ENCODE peak calls at places on chromosomes 2 and 18, in ten cellular contexts. S is spleen, R is GM12891, A is sigmoid colon, H is erythroblast, G is H54, X is ovary, J is adrenal gland, Z is A549, T is stomach. U is an unnamed sample.

GRCh38 chr2:237296756-237297155 is 117.2 kb downstream of the COL6A3 start:
- DNase-seq in G (no peak), R (no peak), A (peak; percentile 71), J (no peak), S (no peak), Z (no peak), H (no peak), X (no peak), T (no peak), U (no peak)

GRCh38 chr2:85853499-85854165 is 35.2 kb downstream of the ST3GAL5 start:
- DNase-seq in G (no peak), A (no peak), Z (no peak), T (no peak), H (no peak), X (no peak), R (no peak), S (no peak), J (no peak), U (no peak)

GRCh38 chr2:20444113-20444992 is 2.5 kb upstream of the RHOB start:
- DNase-seq in J (peak; percentile 60), A (peak; percentile 75), R (no peak), S (no peak), Z (peak; percentile 36), X (no peak), H (no peak), T (peak; percentile 25), G (no peak), U (no peak)

GRCh38 chr2:195543902-195544894 is 112.8 kb upstream of the SLC39A10 start:
- DNase-seq in Z (peak; percentile 83), X (no peak), S (no peak), H (no peak), J (no peak), R (no peak), G (peak; percentile 55), T (no peak), A (no peak), U (no peak)

GRCh38 chr2:166332049-166332448 is 43.7 kb downstream of the SCN9A start:
- DNase-seq in S (no peak), T (no peak), H (no peak), A (no peak), J (no peak), G (no peak), Z (no peak), R (no peak), X (no peak), U (no peak)

GRCh38 chr2:36889782-36890181 is 76.6 kb downstream of the STRN start:
- DNase-seq in T (no peak), S (no peak), R (no peak), H (no peak), G (peak; percentile 49), Z (peak; percentile 82), J (no peak), X (no peak), A (no peak), U (no peak)

GRCh38 chr18:28175930-28176673 is 828 bp downstream of the CDH2 start:
- DNase-seq in R (no peak), A (no peak), T (no peak), J (peak; percentile 50), Z (peak; percentile 45), H (no peak), S (no peak), G (peak; percentile 9), X (peak; percentile 47), U (peak; percentile 22)

GRCh38 chr2:86094229-86094628 is 11.5 kb downstream of the POLR1A start:
- DNase-seq in J (no peak), H (no peak), G (no peak), A (no peak), X (no peak), S (no peak), Z (no peak), R (no peak), T (no peak), U (no peak)

GRCh38 chr2:76019130-76019529 is 308.4 kb upstream of the GCFC2 start:
- DNase-seq in T (no peak), S (no peak), J (no peak), R (no peak), A (no peak), H (no peak), Z (no peak), G (no peak), X (no peak), U (no peak)

GRCh38 chr18:39935598-39935997 is 2019.4 kb upstream of the PIK3C3 start:
- DNase-seq in T (no peak), G (no peak), R (no peak), S (no peak), J (no peak), H (no peak), A (no peak), Z (no peak), X (no peak), U (no peak)

GRCh38 chr18:77061946-77062517 is 70.6 kb downstream of the MBP start:
- DNase-seq in X (no peak), A (no peak), J (no peak), T (no peak), R (no peak), H (no peak), S (peak; percentile 86), Z (no peak), G (no peak), U (peak; percentile 38)

GRCh38 chr2:501130-501529 is 176.1 kb downstream of the TMEM18 start:
- DNase-seq in G (no peak), H (no peak), A (no peak), Z (peak; percentile 39), S (no peak), R (no peak), T (no peak), X (no peak), J (no peak), U (no peak)

GRCh38 chr18:58847383-58848071 is 17.1 kb upstream of the ZNF532 start:
- DNase-seq in J (peak; percentile 34), T (no peak), X (no peak), R (no peak), S (peak; percentile 80), Z (no peak), H (no peak), A (no peak), G (no peak), U (peak; percentile 67)

GRCh38 chr2:80169811-80170594 is 134.5 kb downstream of the LRRTM1 start:
- DNase-seq in A (no peak), S (no peak), G (no peak), H (no peak), X (no peak), T (no peak), Z (no peak), R (no peak), J (no peak), U (no peak)

GRCh38 chr2:73112026-73112912 is 479 bp downstream of the RAB11FIP5 start:
- DNase-seq in T (peak; percentile 38), S (peak; percentile 85), J (peak; percentile 37), R (no peak), Z (peak; percentile 61), G (no peak), H (peak; percentile 23), A (peak; percentile 68), X (no peak), U (peak; percentile 35)
- TF ChIP-seq POLR2A in T (no peak), S (no peak), J (peak; percentile 53), R (no peak), Z (no peak), G (peak; percentile 50), H (no peak), A (no peak), X (peak; percentile 39), U (no peak)

DNA sequence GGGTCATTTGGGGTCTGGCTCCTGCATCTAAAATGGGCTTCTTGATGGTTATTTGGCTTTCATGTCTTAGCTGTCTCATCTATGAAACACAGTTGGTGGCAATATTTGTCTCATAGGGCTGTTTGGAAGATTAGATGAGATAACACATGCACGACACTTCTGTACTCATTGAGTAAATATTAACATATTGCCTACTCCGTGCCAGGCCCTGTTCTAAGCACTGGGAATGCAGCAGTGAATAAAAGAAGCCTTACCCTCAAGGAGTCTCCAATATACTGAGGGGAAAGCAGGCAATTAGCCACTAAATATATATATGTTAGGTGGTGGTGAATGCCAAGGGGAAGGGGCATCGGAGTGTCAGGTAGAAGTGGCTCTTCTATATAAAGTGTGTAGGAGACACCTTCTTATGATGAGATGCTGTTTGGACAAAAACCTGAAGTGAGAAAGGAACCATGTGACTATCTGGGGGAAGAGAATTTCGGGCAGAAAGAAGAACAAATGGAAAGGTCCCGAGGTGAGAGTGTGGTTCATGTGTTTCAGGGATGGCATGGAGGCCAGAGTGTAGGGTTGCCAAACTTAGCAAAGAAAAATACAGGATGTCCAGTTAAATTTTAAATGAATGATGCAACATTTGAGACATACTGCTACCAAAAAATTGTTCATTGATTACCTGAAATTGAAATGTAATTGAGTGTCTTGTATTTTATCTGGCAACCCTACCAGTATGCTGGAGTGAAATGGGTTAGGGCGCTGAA is 11.8 kb downstream of the SLC3A1 start:
- DNase-seq in H (no peak), R (no peak), Z (peak; percentile 56), A (no peak), T (peak; percentile 61), X (no peak), G (no peak), J (no peak), S (no peak), U (no peak)
- TF ChIP-seq POLR2A in H (no peak), R (no peak), Z (no peak), A (no peak), T (no peak), X (no peak), G (no peak), J (no peak), S (no peak), U (no peak)

DNA sequence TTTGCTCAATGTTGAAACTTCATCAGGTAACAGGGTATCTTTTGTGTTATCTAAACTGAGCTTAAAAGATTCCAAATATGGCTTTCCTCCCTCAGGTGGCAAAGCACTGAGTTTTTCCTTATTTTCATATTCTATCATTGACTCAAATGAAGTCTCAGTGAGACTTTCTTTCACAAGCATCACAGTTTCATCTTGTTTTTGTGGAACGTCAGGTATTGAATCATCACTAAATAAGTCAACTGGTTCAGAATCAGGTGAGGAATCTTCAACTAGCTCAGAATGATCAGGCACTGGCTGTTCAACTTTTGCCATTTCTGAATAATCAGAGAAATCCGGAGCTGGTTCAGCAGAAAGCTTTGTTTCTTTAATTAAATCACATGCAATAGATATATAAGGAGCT is 24.6 kb downstream of the RTN4 start:
- DNase-seq in H (no peak), J (no peak), S (no peak), Z (no peak), A (no peak), T (no peak), R (no peak), X (no peak), G (no peak), U (no peak)
- TF ChIP-seq POLR2A in H (no peak), J (no peak), S (no peak), Z (no peak), A (no peak), T (no peak), R (no peak), X (no peak), G (no peak), U (no peak)

DNA sequence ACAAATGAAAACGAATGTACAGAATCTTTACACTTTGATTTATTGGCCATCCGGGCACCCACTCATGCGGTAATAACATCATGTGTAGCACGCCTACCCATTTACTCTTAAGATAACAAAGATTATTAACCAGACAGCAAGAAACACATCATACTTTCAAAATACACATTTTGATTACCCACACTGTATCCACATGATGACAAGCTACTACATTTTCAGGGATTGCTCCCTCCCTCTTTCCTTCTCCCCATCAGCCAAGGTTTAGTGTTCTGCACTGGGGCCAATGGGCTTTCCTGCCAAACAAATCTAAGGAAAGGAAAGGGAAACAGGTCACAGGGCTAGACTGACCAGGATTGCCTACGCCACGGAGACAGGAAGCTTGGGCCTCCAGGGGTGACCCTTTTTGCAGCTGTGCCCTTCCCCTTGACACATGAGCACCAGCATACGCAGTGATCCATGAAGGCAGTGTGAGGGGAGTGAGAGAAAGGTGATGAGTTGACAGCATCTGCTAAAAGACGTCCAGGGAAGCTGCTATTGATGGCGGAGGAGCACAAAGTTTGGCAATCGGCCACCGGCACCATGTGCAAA is 76.5 kb downstream of the ZNF521 start:
- DNase-seq in T (no peak), S (no peak), H (no peak), J (no peak), X (no peak), Z (no peak), R (no peak), G (no peak), A (no peak), U (no peak)
- TF ChIP-seq POLR2A in T (no peak), S (no peak), H (no peak), J (no peak), X (no peak), Z (no peak), R (no peak), G (no peak), A (no peak), U (no peak)

U was measured in testis.